ENCODE peak calls at places on chromosomes 2 and 18, in nine cellular contexts. S is GM12878, X is sigmoid colon, B is K562, F is stomach, N is suprapubic skin, J is SK-N-SH, W is H1, P is transverse colon. C is an unnamed sample.

GRCh38 chr18:71374294-71374693 is 1085.4 kb downstream of the SOCS6 start:
- DNase-seq in S (no peak), X (no peak), B (no peak), F (no peak), N (no peak), J (no peak), W (no peak), P (no peak), C (no peak)

GRCh38 chr2:96131152-96131817 is 7.0 kb downstream of the ASTL start:
- DNase-seq in S (no peak), X (no peak), B (no peak), F (no peak), N (no peak), J (no peak), W (no peak), P (no peak), C (no peak)

GRCh38 chr2:85853499-85854165 is 35.2 kb downstream of the ST3GAL5 start:
- DNase-seq in S (peak), X (no peak), B (no peak), F (no peak), N (no peak), J (no peak), W (no peak), P (no peak), C (no peak)

GRCh38 chr2:240468300-240469238 is 33.1 kb downstream of the GPC1 start:
- DNase-seq in S (no peak), X (peak), B (no peak), F (no peak), N (peak), J (peak), W (no peak), P (peak), C (no peak)

GRCh38 chr2:226678422-226678821 is 121.2 kb downstream of the IRS1 start:
- DNase-seq in S (no peak), X (no peak), B (no peak), F (peak), N (no peak), J (peak), W (no peak), P (peak), C (no peak)

GRCh38 chr18:63285332-63285731 is 34.2 kb downstream of the BCL2 start:
- DNase-seq in S (peak), X (no peak), B (no peak), F (no peak), N (no peak), J (no peak), W (no peak), P (peak), C (no peak)

GRCh38 chr2:105785095-105785847 is 40.6 kb downstream of the NCK2 start:
- DNase-seq in S (no peak), X (no peak), B (no peak), F (peak), N (no peak), J (no peak), W (no peak), P (no peak), C (no peak)

GRCh38 chr2:230944804-230945372 is 19.8 kb upstream of the GPR55 start:
- DNase-seq in S (no peak), X (no peak), B (no peak), F (peak), N (no peak), J (no peak), W (no peak), P (no peak), C (no peak)

GRCh38 chr2:211881449-211881848 is 657.2 kb downstream of the ERBB4 start:
- DNase-seq in S (no peak), X (no peak), B (no peak), F (no peak), N (no peak), J (no peak), W (peak), P (no peak), C (no peak)

GRCh38 chr2:108288534-108289106 is at the start of gene SULT1C2:
- DNase-seq in S (no peak), X (no peak), B (no peak), F (peak), N (no peak), J (no peak), W (peak), P (no peak), C (peak)

GRCh38 chr18:58847383-58848071 is 17.1 kb upstream of the ZNF532 start:
- DNase-seq in S (no peak), X (no peak), B (no peak), F (no peak), N (no peak), J (no peak), W (peak), P (no peak), C (peak)

GRCh38 chr2:171487201-171487600 is 35.1 kb upstream of the CYBRD1 start:
- DNase-seq in S (no peak), X (no peak), B (no peak), F (no peak), N (no peak), J (no peak), W (no peak), P (no peak), C (no peak)

GRCh38 chr2:123521868-123522267 is 503.2 kb upstream of the CNTNAP5 start:
- DNase-seq in S (no peak), X (no peak), B (no peak), F (no peak), N (no peak), J (no peak), W (no peak), P (no peak), C (no peak)

GRCh38 chr2:215794829-215795546 is 218.4 kb downstream of the MREG start:
- DNase-seq in S (no peak), X (no peak), B (no peak), F (no peak), N (no peak), J (no peak), W (peak), P (no peak), C (no peak)

GRCh38 chr2:71882949-71883472 is 264.7 kb downstream of the CYP26B1 start:
- DNase-seq in S (no peak), X (peak), B (peak), F (peak), N (peak), J (peak), W (no peak), P (peak), C (peak)

GRCh38 chr18:36769611-36770314 is 59.0 kb downstream of the TPGS2 start:
- DNase-seq in S (no peak), X (no peak), B (peak), F (no peak), N (no peak), J (no peak), W (no peak), P (no peak), C (peak)

GRCh38 chr18:26821181-26821580 is 44.3 kb downstream of the AQP4 start:
- DNase-seq in S (no peak), X (no peak), B (no peak), F (no peak), N (no peak), J (no peak), W (no peak), P (no peak), C (no peak)

GRCh38 chr2:197125000-197125399 is 185.6 kb downstream of the ANKRD44 start:
- DNase-seq in S (no peak), X (no peak), B (no peak), F (no peak), N (no peak), J (no peak), W (no peak), P (no peak), C (no peak)

GRCh38 chr2:23594079-23594494 is 209.1 kb downstream of the KLHL29 start:
- DNase-seq in S (no peak), X (peak), B (no peak), F (no peak), N (no peak), J (peak), W (no peak), P (peak), C (no peak)

GRCh38 chr2:207483477-207483876 is 46.3 kb upstream of the CREB1 start:
- DNase-seq in S (no peak), X (no peak), B (no peak), F (no peak), N (no peak), J (no peak), W (no peak), P (no peak), C (no peak)

GRCh38 chr18:33918571-33918970 is 306.1 kb downstream of the NOL4 start:
- DNase-seq in S (no peak), X (no peak), B (no peak), F (no peak), N (no peak), J (no peak), W (no peak), P (no peak), C (no peak)

GRCh38 chr18:65288908-65289307 is 461.9 kb upstream of the CDH7 start:
- DNase-seq in S (no peak), X (no peak), B (no peak), F (no peak), N (no peak), J (no peak), W (no peak), P (no peak), C (no peak)

GRCh38 chr18:49862656-49863385 is 49.5 kb upstream of the ACAA2 start:
- DNase-seq in S (no peak), X (no peak), B (no peak), F (no peak), N (no peak), J (no peak), W (no peak), P (no peak), C (no peak)

GRCh38 chr2:237642030-237642700 is 14.8 kb downstream of the LRRFIP1 start:
- DNase-seq in S (no peak), X (no peak), B (no peak), F (no peak), N (peak), J (no peak), W (no peak), P (no peak), C (no peak)

GRCh38 chr18:67980241-67980640 is 463.7 kb upstream of the DSEL start:
- DNase-seq in S (no peak), X (no peak), B (no peak), F (no peak), N (no peak), J (no peak), W (no peak), P (no peak), C (no peak)

GRCh38 chr2:153873062-153874048 is 1.6 kb downstream of the GALNT13 start:
- DNase-seq in S (no peak), X (no peak), B (no peak), F (no peak), N (no peak), J (peak), W (no peak), P (no peak), C (peak)

GRCh38 chr18:22207022-22207758 is 37.8 kb downstream of the GATA6 start:
- DNase-seq in S (no peak), X (no peak), B (no peak), F (no peak), N (no peak), J (no peak), W (no peak), P (no peak), C (no peak)

GRCh38 chr2:236633219-236633570 is 63.6 kb downstream of the ACKR3 start:
- DNase-seq in S (no peak), X (peak), B (no peak), F (no peak), N (peak), J (no peak), W (no peak), P (no peak), C (no peak)

GRCh38 chr2:236634203-236634602 is 64.6 kb downstream of the ACKR3 start:
- DNase-seq in S (no peak), X (no peak), B (no peak), F (no peak), N (peak), J (no peak), W (no peak), P (no peak), C (peak)

GRCh38 chr2:236631361-236632291 is 62.0 kb downstream of the ACKR3 start:
- DNase-seq in S (no peak), X (peak), B (no peak), F (peak), N (peak), J (peak), W (no peak), P (no peak), C (no peak)

GRCh38 chr2:236633764-236634163 is 64.1 kb downstream of the ACKR3 start:
- DNase-seq in S (no peak), X (peak), B (no peak), F (no peak), N (peak), J (no peak), W (no peak), P (no peak), C (no peak)

GRCh38 chr2:236632295-236633218 is 62.9 kb downstream of the ACKR3 start:
- DNase-seq in S (no peak), X (peak), B (no peak), F (no peak), N (peak), J (no peak), W (no peak), P (no peak), C (peak)
- TF ChIP-seq POLR2AphosphoS5 in S (no peak), X (no peak), B (no peak), F (no peak), N (no peak), J (no peak), W (no peak), P (no peak), C (no peak)

GRCh38 chr2:189402932-189403331 is 38.3 kb upstream of the WDR75 start:
- DNase-seq in S (no peak), X (no peak), B (no peak), F (no peak), N (no peak), J (no peak), W (no peak), P (no peak), C (no peak)
- TF ChIP-seq EP300 in S (no peak), X (no peak), B (no peak), F (no peak), N (no peak), J (peak), W (no peak), P (no peak), C (no peak)

GRCh38 chr2:190893157-190893556 is 12.5 kb downstream of the GLS start:
- DNase-seq in S (no peak), X (no peak), B (no peak), F (no peak), N (no peak), J (no peak), W (no peak), P (no peak), C (no peak)

GRCh38 chr2:190889175-190889943 is 8.7 kb downstream of the GLS start:
- DNase-seq in S (no peak), X (no peak), B (no peak), F (no peak), N (no peak), J (no peak), W (no peak), P (no peak), C (no peak)

GRCh38 chr2:190891913-190892312 is 11.3 kb downstream of the GLS start:
- DNase-seq in S (no peak), X (no peak), B (no peak), F (no peak), N (no peak), J (no peak), W (no peak), P (no peak), C (no peak)

GRCh38 chr2:190888449-190888848 is 7.8 kb downstream of the GLS start:
- DNase-seq in S (no peak), X (no peak), B (no peak), F (no peak), N (no peak), J (no peak), W (no peak), P (no peak), C (no peak)

GRCh38 chr2:190891370-190891769 is 10.7 kb downstream of the GLS start:
- DNase-seq in S (peak), X (no peak), B (no peak), F (no peak), N (no peak), J (no peak), W (no peak), P (no peak), C (no peak)
- TF ChIP-seq POLR2AphosphoS5 in S (no peak), X (no peak), B (no peak), F (no peak), N (no peak), J (no peak), W (no peak), P (no peak), C (no peak)

GRCh38 chr18:60070631-60071030 is 170.8 kb downstream of the PMAIP1 start:
- DNase-seq in S (no peak), X (no peak), B (no peak), F (no peak), N (no peak), J (no peak), W (no peak), P (no peak), C (no peak)

DNA sequence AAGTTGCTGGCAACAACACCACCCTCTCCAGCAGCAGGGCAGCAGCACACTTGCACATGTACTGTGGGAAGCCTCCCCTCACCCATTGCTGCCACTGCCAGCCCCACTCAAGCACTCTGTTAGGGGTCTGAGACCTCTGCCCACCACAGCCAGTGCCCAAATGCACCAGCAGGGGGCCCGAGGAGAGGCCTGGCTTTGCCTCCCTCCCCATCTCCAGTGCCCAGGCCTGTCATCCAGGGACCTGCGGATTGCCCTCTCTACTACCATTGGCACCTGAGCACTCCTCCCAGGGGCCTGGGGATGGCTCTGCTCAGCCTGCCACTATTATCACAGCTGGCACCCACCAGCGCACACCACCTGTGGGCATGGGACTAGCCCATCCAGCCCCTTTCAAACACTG is 175.7 kb downstream of the PMAIP1 start:
- DNase-seq in S (no peak), X (no peak), B (no peak), F (no peak), N (no peak), J (no peak), W (no peak), P (no peak), C (no peak)
- TF ChIP-seq EP300 in S (no peak), X (no peak), B (no peak), F (no peak), N (no peak), J (no peak), W (no peak), P (no peak), C (no peak)

DNA sequence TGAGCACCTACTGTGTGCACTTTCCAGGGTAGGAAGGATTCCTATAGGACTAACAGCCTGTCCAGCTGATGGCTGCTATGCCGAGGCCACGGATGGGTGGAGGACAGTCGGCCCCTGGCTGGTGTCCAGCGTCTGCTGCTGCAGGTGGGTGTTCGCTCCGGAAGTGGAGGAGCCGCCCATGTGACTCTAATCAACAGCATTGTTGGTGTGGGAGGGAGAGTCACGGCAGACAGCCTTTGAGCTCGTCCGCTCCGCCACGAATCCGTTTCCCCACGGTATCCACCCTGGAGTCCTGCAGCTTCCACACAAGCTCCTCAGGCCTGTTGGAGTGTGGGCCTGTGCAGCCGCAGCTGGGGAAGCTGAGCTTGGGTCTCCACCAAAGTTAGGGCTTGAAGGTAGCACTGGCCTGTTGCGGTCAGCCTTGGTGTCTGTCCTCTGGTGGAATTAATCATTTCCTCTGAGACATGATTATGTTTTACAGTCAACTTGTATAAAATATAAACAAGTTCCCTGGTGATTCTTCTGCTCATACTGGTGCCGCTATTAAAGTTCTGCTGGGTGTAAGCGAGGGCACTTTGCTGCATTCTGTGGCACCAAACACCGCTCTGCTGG is 185.9 kb upstream of the TPO start:
- DNase-seq in S (no peak), X (no peak), B (no peak), F (no peak), N (no peak), J (no peak), W (no peak), P (no peak), C (no peak)
- TF ChIP-seq POLR2AphosphoS5 in S (no peak), X (no peak), B (no peak), F (no peak), N (no peak), J (no peak), W (no peak), P (no peak), C (no peak)

C was measured in upper lobe of left lung.